ENCODE peak calls at places on chromosomes 1 and 21, in ten cellular contexts. I, J, O, L, Y, S, U, C, R and T are unnamed samples.

GRCh38 chr1:94258873-94259331 is 21.5 kb upstream of the ARHGAP29 start:
- DNase-seq in J (peak; percentile 61), O (peak; percentile 65), C (peak; percentile 98), I (peak; percentile 98), L (no peak), R (no peak), Y (no peak), S (peak; percentile 98), U (no peak), T (peak; percentile 97)

GRCh38 chr1:150221552-150221951 is 14.4 kb downstream of the ANP32E start:
- DNase-seq in S (no peak), R (no peak), I (peak; percentile 59), U (no peak), Y (no peak), L (no peak), C (peak; percentile 71), O (no peak), J (no peak), T (peak; percentile 53)

GRCh38 chr21:28991861-28992525 is 684 bp downstream of the LTN1 start:
- DNase-seq in J (no peak), Y (no peak), R (no peak), L (peak; percentile 30), O (no peak), S (no peak), I (no peak), C (no peak), U (no peak), T (no peak)

GRCh38 chr21:43308511-43309283 is 118.2 kb downstream of the SIK1 start:
- DNase-seq in U (no peak), I (no peak), S (no peak), J (no peak), O (no peak), R (no peak), C (no peak), Y (no peak), L (peak; percentile 61), T (no peak)

GRCh38 chr1:221832151-221832550 is 90.3 kb upstream of the DUSP10 start:
- DNase-seq in L (no peak), J (no peak), C (no peak), O (no peak), S (peak; percentile 35), R (no peak), U (no peak), I (no peak), Y (no peak), T (no peak)

GRCh38 chr1:201546093-201546492 is 7.2 kb downstream of the NAV1 start:
- DNase-seq in S (no peak), Y (no peak), R (no peak), I (no peak), J (no peak), L (no peak), U (no peak), O (no peak), C (no peak), T (no peak)

GRCh38 chr1:75330633-75331032 is 196.4 kb downstream of the LHX8 start:
- DNase-seq in L (no peak), R (no peak), O (no peak), U (no peak), S (peak; percentile 72), J (no peak), Y (no peak), I (peak; percentile 6), C (peak; percentile 6), T (no peak)

GRCh38 chr1:63087966-63088365 is 234.4 kb upstream of the FOXD3 start:
- DNase-seq in J (no peak), I (no peak), Y (no peak), O (no peak), L (no peak), C (no peak), S (no peak), U (no peak), R (no peak), T (no peak)

GRCh38 chr21:26087223-26087918 is 83.2 kb downstream of the APP start:
- DNase-seq in Y (no peak), U (no peak), C (no peak), I (no peak), O (no peak), R (no peak), S (no peak), J (no peak), L (no peak), T (no peak)

GRCh38 chr1:151871284-151872030 is 17.9 kb upstream of the THEM5 start:
- DNase-seq in L (no peak), O (no peak), C (no peak), R (no peak), J (no peak), U (no peak), I (no peak), Y (no peak), S (no peak), T (no peak)

GRCh38 chr1:16231331-16232315 is 5.4 kb downstream of the CPLANE2 start:
- DNase-seq in S (no peak), Y (no peak), I (no peak), O (peak; percentile 47), C (no peak), J (no peak), U (peak; percentile 35), L (no peak), R (no peak), T (no peak)

GRCh38 chr1:234724517-234725176 is 114.7 kb upstream of the IRF2BP2 start:
- DNase-seq in L (peak; percentile 85), O (peak; percentile 84), R (peak; percentile 75), C (no peak), J (no peak), Y (peak; percentile 18), I (no peak), U (peak; percentile 82), S (no peak), T (no peak)

GRCh38 chr1:58436615-58437297 is 109.8 kb downstream of the OMA1 start:
- DNase-seq in O (no peak), U (no peak), C (no peak), R (no peak), I (no peak), Y (no peak), L (no peak), J (no peak), S (no peak), T (no peak)

DNA sequence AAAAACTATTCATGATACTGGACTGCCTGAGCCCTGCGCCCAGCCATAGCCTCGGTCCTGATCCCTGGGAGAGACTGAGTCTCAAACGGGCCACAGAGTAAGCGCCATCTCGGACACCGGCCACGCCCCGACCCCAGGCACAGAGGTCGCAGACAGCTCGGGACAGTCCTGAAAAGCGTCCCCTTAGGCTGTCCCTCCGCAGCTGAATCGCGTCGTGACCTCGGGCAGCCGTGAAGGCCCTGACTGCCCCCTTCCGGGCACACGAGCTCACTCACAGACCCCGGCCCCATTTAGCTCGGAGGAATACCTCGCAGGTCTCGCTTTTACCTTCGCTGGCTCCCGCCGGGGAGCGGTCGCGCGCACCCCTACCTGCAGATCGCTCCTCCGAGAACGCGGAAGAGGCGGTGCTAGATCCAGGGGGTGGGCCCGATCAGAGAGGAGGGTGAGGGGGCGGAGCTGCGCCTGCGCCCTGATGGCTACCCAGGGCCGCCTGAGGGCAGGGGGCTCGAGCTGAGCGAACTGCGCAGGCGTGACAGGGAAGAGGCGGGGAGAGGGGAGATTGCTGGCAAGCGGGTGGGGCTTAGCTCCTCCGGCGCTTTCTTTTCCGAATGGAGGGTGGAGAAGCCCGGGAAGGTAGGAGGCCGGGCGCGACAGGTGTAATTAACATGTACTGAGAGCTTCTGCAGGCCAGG is at the start of gene MKNK1:
- DNase-seq in O (peak; percentile 99), U (peak; percentile 99), I (peak; percentile 93), C (peak; percentile 91), Y (peak; percentile 94), S (peak; percentile 75), J (peak; percentile 46), R (peak; percentile 98), L (peak; percentile 99), T (peak; percentile 86)
- TF ChIP-seq CTCF in O (peak; percentile 19), U (no peak), I (peak; percentile 15), C (peak; percentile 29), Y (no peak), S (no peak), J (peak; percentile 15), R (no peak), L (no peak), T (peak; percentile 20)

DNA sequence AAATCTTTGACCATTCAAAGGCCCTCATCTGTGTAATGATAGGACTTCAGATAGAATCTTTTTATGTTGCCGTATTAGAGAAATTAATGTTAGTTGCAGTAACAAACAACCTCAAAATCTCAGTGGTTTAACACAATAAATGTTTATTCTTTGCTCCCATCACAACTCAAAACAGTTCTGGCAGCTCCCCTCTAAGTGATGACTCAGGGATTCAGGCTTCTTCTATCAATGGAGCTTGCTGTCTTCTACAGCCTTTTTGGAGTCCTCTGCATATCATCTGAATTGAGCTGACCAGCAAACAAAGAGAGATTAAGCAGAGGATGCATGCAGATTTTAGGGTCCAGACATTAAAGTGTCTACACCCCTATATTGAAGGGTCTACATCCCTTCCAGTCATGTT is 59.1 kb upstream of the RAB3GAP2 start:
- DNase-seq in J (no peak), Y (no peak), U (no peak), S (no peak), I (no peak), R (no peak), C (no peak), L (no peak), O (no peak), T (no peak)
- H3K4me3 ChIP-seq in J (no peak overlapping the region), Y (no peak overlapping the region), U (no peak overlapping the region), S (no peak overlapping the region), I (no peak overlapping the region), R (no peak overlapping the region), C (no peak overlapping the region), L (no peak overlapping the region), O (no peak overlapping the region), T (no peak overlapping the region)

GRCh38 chr1:914253-914890 is 9.4 kb upstream of the SAMD11 start:
- DNase-seq in O (peak; percentile 26), L (peak; percentile 14), S (no peak), I (no peak), C (no peak), J (no peak), U (no peak), R (no peak), Y (no peak), T (no peak)

GRCh38 chr1:910881-911721 is 12.6 kb upstream of the SAMD11 start:
- DNase-seq in L (peak; percentile 13), O (peak; percentile 39), S (peak; percentile 67), R (peak; percentile 10), I (no peak), C (peak; percentile 17), Y (no peak), U (peak; percentile 64), J (no peak), T (no peak)

GRCh38 chr1:913491-914252 is 10.1 kb upstream of the SAMD11 start:
- DNase-seq in S (no peak), L (peak; percentile 14), U (no peak), Y (no peak), O (peak; percentile 42), J (no peak), I (no peak), C (no peak), R (no peak), T (no peak)

GRCh38 chr1:911875-912739 is 11.6 kb upstream of the SAMD11 start:
- DNase-seq in L (no peak), C (no peak), I (no peak), U (peak; percentile 41), J (no peak), O (peak; percentile 35), R (peak; percentile 13), S (no peak), Y (no peak), T (no peak)

GRCh38 chr1:912740-913301 is 10.9 kb upstream of the SAMD11 start:
- DNase-seq in Y (no peak), J (no peak), S (no peak), U (peak; percentile 56), L (no peak), C (no peak), O (peak; percentile 51), R (no peak), I (peak; percentile 35), T (peak; percentile 37)
- TF ChIP-seq CTCF in Y (no peak), J (peak; percentile 47), S (no peak), U (no peak), L (no peak), C (peak; percentile 46), O (no peak), R (no peak), I (peak; percentile 47), T (peak; percentile 34)

GRCh38 chr1:101338714-101339430 is 102.1 kb downstream of the S1PR1 start:
- DNase-seq in S (no peak), U (no peak), Y (no peak), I (peak; percentile 29), L (no peak), C (peak; percentile 3), R (no peak), J (no peak), O (no peak), T (peak; percentile 11)
- H3K4me3 ChIP-seq in S (no peak overlapping the region), U (no peak overlapping the region), Y (no peak overlapping the region), I (no peak overlapping the region), L (no peak overlapping the region), C (no peak overlapping the region), R (no peak overlapping the region), J (no peak overlapping the region), O (no peak overlapping the region), T (no peak overlapping the region)